ENCODE peak calls at places on chromosomes 12 and 14, in nine cellular contexts. R is colonic mucosa, K is LHCN-M2, M is NCI-H1694 treated with DMSO at 0.1 percent for 48 hours, Z is fibroblast of the aortic adventitia, X is iPS-NIHi11, S is GM04504, B is myocyte, C is AG08395. A is an unnamed sample.
A peak's percentile ranks its signal among the peaks of the same experiment; 100 is the strongest.

GRCh38 chr12:53481957-53482586 is 17.2 kb downstream of the MAP3K12 start:
- DNase-seq in R (no peak), K (no peak), M (no peak), Z (no peak), X (peak; percentile 48), S (no peak), B (no peak), C (no peak), A (no peak)

GRCh38 chr14:27391331-27391730 is 793.5 kb upstream of the NOVA1 start:
- DNase-seq in R (no peak), K (no peak), M (no peak), Z (no peak), X (no peak), S (no peak), B (no peak), C (no peak), A (no peak)

GRCh38 chr12:93679308-93679933 is 2.2 kb downstream of the CRADD start:
- DNase-seq in R (no peak), K (no peak), M (no peak), Z (no peak), X (no peak), S (no peak), B (peak; percentile 81), C (no peak), A (no peak)

GRCh38 chr14:48125654-48126053 is 450.2 kb upstream of the MDGA2 start:
- DNase-seq in R (no peak), K (no peak), M (no peak), Z (no peak), X (peak; percentile 39), S (no peak), B (no peak), C (no peak), A (no peak)

GRCh38 chr12:54022960-54023884 is 5.0 kb upstream of the HOXC6 start:
- DNase-seq in R (no peak), K (no peak), M (no peak), Z (no peak), X (no peak), S (no peak), B (no peak), C (no peak), A (no peak)

GRCh38 chr12:132497514-132498405 is 7.8 kb downstream of the FBRSL1 start:
- DNase-seq in R (no peak), K (no peak), M (no peak), Z (no peak), X (no peak), S (no peak), B (no peak), C (no peak), A (no peak)

GRCh38 chr14:61321385-61322010 is at the start of gene PRKCH:
- DNase-seq in R (peak; percentile 82), K (peak; percentile 40), M (peak; percentile 26), Z (peak; percentile 11), X (peak; percentile 83), S (no peak), B (peak; percentile 49), C (no peak), A (no peak)

GRCh38 chr14:92484132-92484823 is 29.3 kb upstream of the RIN3 start:
- DNase-seq in R (peak; percentile 7), K (no peak), M (no peak), Z (no peak), X (no peak), S (no peak), B (no peak), C (no peak), A (no peak)

GRCh38 chr14:92863281-92863680 is 59.7 kb upstream of the CHGA start:
- DNase-seq in R (no peak), K (peak; percentile 37), M (no peak), Z (no peak), X (no peak), S (no peak), B (peak; percentile 93), C (no peak), A (no peak)

GRCh38 chr14:40623641-40624040 is 983.0 kb upstream of the LRFN5 start:
- DNase-seq in R (no peak), K (no peak), M (no peak), Z (no peak), X (no peak), S (no peak), B (no peak), C (no peak), A (no peak)

GRCh38 chr12:65208125-65208524 is 38.7 kb downstream of the LEMD3 start:
- DNase-seq in R (no peak), K (no peak), M (no peak), Z (no peak), X (no peak), S (no peak), B (no peak), C (no peak), A (no peak)